ENCODE peak calls at places on chromosomes 13 and 19, in four cellular contexts. U is stimulated activated naive CD4-positive, alpha-beta T cell; R is NCI-H1417; C is WTC11. I is an unnamed sample.

GRCh38 chr13:47175172-47175806 is 278.4 kb upstream of the HTR2A start:
- DNase-seq in U (no peak), R (no peak), C (no peak), I (no peak)

GRCh38 chr13:21973437-21974125 is 302.7 kb downstream of the FGF9 start:
- DNase-seq in U (no peak), R (no peak), C (no peak), I (no peak)

GRCh38 chr13:99350191-99350590 is 43.0 kb upstream of the GPR183 start:
- DNase-seq in U (no peak), R (no peak), C (no peak), I (no peak)

GRCh38 chr19:51771369-51771768 is 10.4 kb downstream of the FPR2 start:
- DNase-seq in U (no peak), R (no peak), C (no peak), I (no peak)

GRCh38 chr19:30011051-30011578 is 69.1 kb downstream of the URI1 start:
- DNase-seq in U (no peak), R (no peak), C (peak; percentile 44), I (no peak)

GRCh38 chr13:25945596-25945995 is 106.2 kb downstream of the SHISA2 start:
- DNase-seq in U (no peak), R (no peak), C (no peak), I (no peak)

GRCh38 chr19:44846455-44847143 is 502 bp downstream of the NECTIN2 start:
- DNase-seq in U (no peak), R (peak; percentile 13), C (peak; percentile 94), I (peak; percentile 4)

GRCh38 chr19:4267901-4268815 is 10.9 kb upstream of the SHD start:
- DNase-seq in U (no peak), R (no peak), C (no peak), I (no peak)

GRCh38 chr13:113491418-113491883 is 940 bp upstream of the DCUN1D2 start:
- DNase-seq in U (no peak), R (peak; percentile 83), C (peak; percentile 34), I (no peak)

GRCh38 chr13:45205124-45205523 is 4.3 kb upstream of the KCTD4 start:
- DNase-seq in U (no peak), R (no peak), C (no peak), I (no peak)

GRCh38 chr19:45164577-45165335 is 4.0 kb upstream of the NKPD1 start:
- DNase-seq in U (peak; percentile 10), R (no peak), C (peak; percentile 66), I (no peak)

GRCh38 chr19:57123882-57124281 is 4.1 kb downstream of the USP29 start:
- DNase-seq in U (no peak), R (no peak), C (no peak), I (no peak)

GRCh38 chr13:110555601-110556223 is 5.8 kb downstream of the RAB20 start:
- DNase-seq in U (no peak), R (peak; percentile 29), C (no peak), I (no peak)

GRCh38 chr13:56988543-56988942 is 152.2 kb upstream of the PRR20A start:
- DNase-seq in U (no peak), R (no peak), C (no peak), I (no peak)

GRCh38 chr19:1189419-1189818 is 15.4 kb upstream of the SBNO2 start:
- DNase-seq in U (no peak), R (no peak), C (no peak), I (no peak)

GRCh38 chr19:49506575-49507105 is 5.8 kb upstream of the FCGRT start:
- DNase-seq in U (peak; percentile 86), R (peak; percentile 49), C (peak; percentile 89), I (peak; percentile 27)

GRCh38 chr13:90594694-90595093 is 752.8 kb upstream of the MIR17HG start:
- DNase-seq in U (no peak), R (no peak), C (no peak), I (no peak)

GRCh38 chr19:9818175-9818733 is 625 bp downstream of the FBXL12 start:
- DNase-seq in U (no peak), R (no peak), C (no peak), I (no peak)

GRCh38 chr19:36488816-36489138 is 584 bp downstream of the ZNF566 start:
- DNase-seq in U (no peak), R (no peak), C (no peak), I (peak; percentile 60)

GRCh38 chr13:41561179-41561578 is 103.8 kb downstream of the RGCC start:
- DNase-seq in U (no peak), R (no peak), C (no peak), I (no peak)

GRCh38 chr19:29704562-29705558 is 10.2 kb downstream of the C19orf12 start:
- DNase-seq in U (no peak), R (no peak), C (no peak), I (no peak)

GRCh38 chr13:25171517-25172302 is at the start of gene AMER2:
- DNase-seq in U (no peak), R (peak; percentile 70), C (peak; percentile 28), I (peak; percentile 19)

GRCh38 chr13:101127741-101128353 is 288.5 kb downstream of the NALCN start:
- DNase-seq in U (peak; percentile 19), R (peak; percentile 40), C (no peak), I (peak; percentile 84)

GRCh38 chr19:41392775-41393174 is 4.4 kb downstream of the EXOSC5 start:
- DNase-seq in U (no peak), R (no peak), C (no peak), I (no peak)

GRCh38 chr19:2683430-2683995 is 19.0 kb downstream of the GNG7 start:
- DNase-seq in U (no peak), R (no peak), C (no peak), I (peak; percentile 10)

GRCh38 chr19:2311093-2311492 is 3.1 kb upstream of the LINGO3 start:
- DNase-seq in U (no peak), R (no peak), C (no peak), I (no peak)

GRCh38 chr19:34269968-34270621 is 15.7 kb downstream of the GARRE1 start:
- DNase-seq in U (peak; percentile 89), R (peak; percentile 40), C (no peak), I (no peak)

GRCh38 chr19:23597661-23598060 is 89.4 kb downstream of the ZNF675 start:
- DNase-seq in U (no peak), R (no peak), C (no peak), I (no peak)

GRCh38 chr13:51666316-51666715 is 82.1 kb downstream of the WDFY2 start:
- DNase-seq in U (no peak), R (peak; percentile 29), C (no peak), I (no peak)